ENCODE peak calls at places on chromosomes 4 and X, in four cellular contexts. One of them, this sample, is unnamed.

GRCh38 chrX:123959281-123960063 is 2.0 kb upstream of the STAG2 start:
- DNase-seq in T-cell: peak; percentile 11
- DNase-seq in H4: peak; percentile 20
- DNase-seq in fibroblast of the conjunctiva: no peak
- DNase-seq in this sample: no peak

GRCh38 chr4:183295711-183296110 is 24.4 kb downstream of the CLDN22 start:
- DNase-seq in T-cell: no peak
- DNase-seq in H4: no peak
- DNase-seq in fibroblast of the conjunctiva: no peak
- DNase-seq in this sample: no peak

GRCh38 chrX:153179131-153179530 is at the start of gene MAGEA1:
- DNase-seq in H4: peak; percentile 66
- DNase-seq in T-cell: no peak
- DNase-seq in fibroblast of the conjunctiva: no peak
- DNase-seq in this sample: no peak

GRCh38 chr4:90979551-90979950 is 852.4 kb downstream of the CCSER1 start:
- DNase-seq in H4: no peak
- DNase-seq in fibroblast of the conjunctiva: no peak
- DNase-seq in T-cell: no peak
- DNase-seq in this sample: no peak

GRCh38 chr4:53015681-53016080 is 153.6 kb downstream of the RASL11B start:
- DNase-seq in T-cell: no peak
- DNase-seq in H4: peak; percentile 14
- DNase-seq in fibroblast of the conjunctiva: peak; percentile 81
- DNase-seq in this sample: no peak

GRCh38 chr4:77040265-77040664 is 35.5 kb downstream of the CCNI start:
- DNase-seq in fibroblast of the conjunctiva: no peak
- DNase-seq in T-cell: no peak
- DNase-seq in H4: no peak
- DNase-seq in this sample: no peak

GRCh38 chrX:113747274-113747973 is 836.5 kb upstream of the HTR2C start:
- DNase-seq in H4: no peak
- DNase-seq in fibroblast of the conjunctiva: no peak
- DNase-seq in T-cell: no peak
- DNase-seq in this sample: no peak

GRCh38 chr4:139795915-139796314 is 130.3 kb downstream of the MGST2 start:
- DNase-seq in fibroblast of the conjunctiva: peak; percentile 2
- DNase-seq in H4: no peak
- DNase-seq in T-cell: no peak
- DNase-seq in this sample: no peak

GRCh38 chr4:110945600-110945999 is 322.7 kb upstream of the PITX2 start:
- DNase-seq in T-cell: no peak
- DNase-seq in fibroblast of the conjunctiva: no peak
- DNase-seq in H4: no peak
- DNase-seq in this sample: no peak

GRCh38 chr4:78734451-78735003 is 41.6 kb upstream of the BMP2K start:
- DNase-seq in H4: no peak
- DNase-seq in T-cell: no peak
- DNase-seq in fibroblast of the conjunctiva: no peak
- DNase-seq in this sample: no peak

GRCh38 chr4:112865443-112865842 is 184.0 kb upstream of the ANK2 start:
- DNase-seq in H4: no peak
- DNase-seq in T-cell: no peak
- DNase-seq in fibroblast of the conjunctiva: no peak
- DNase-seq in this sample: no peak

GRCh38 chrX:118536687-118537461 is 41.3 kb downstream of the DOCK11 start:
- DNase-seq in fibroblast of the conjunctiva: no peak
- DNase-seq in H4: peak; percentile 11
- DNase-seq in T-cell: peak; percentile 29
- DNase-seq in this sample: peak; percentile 45

GRCh38 chr4:72604324-72604723 is 35.3 kb upstream of the ADAMTS3 start:
- DNase-seq in H4: no peak
- DNase-seq in T-cell: no peak
- DNase-seq in fibroblast of the conjunctiva: peak; percentile 20
- DNase-seq in this sample: no peak

GRCh38 chrX:102985182-102985581 is 48.1 kb downstream of the RAB40AL start:
- DNase-seq in fibroblast of the conjunctiva: no peak
- DNase-seq in H4: peak; percentile 54
- DNase-seq in T-cell: no peak
- DNase-seq in this sample: no peak

GRCh38 chr4:179110816-179111215 is 1668.6 kb upstream of the AGA start:
- DNase-seq in H4: peak; percentile 3
- DNase-seq in T-cell: no peak
- DNase-seq in fibroblast of the conjunctiva: no peak
- DNase-seq in this sample: no peak

GRCh38 chrX:94400488-94400887 is 726.5 kb downstream of the FAM133A start:
- DNase-seq in T-cell: no peak
- DNase-seq in H4: peak; percentile 10
- DNase-seq in fibroblast of the conjunctiva: no peak
- DNase-seq in this sample: no peak

GRCh38 chr4:81504685-81505598 is 33.2 kb upstream of the RASGEF1B start:
- DNase-seq in T-cell: peak; percentile 53
- DNase-seq in fibroblast of the conjunctiva: no peak
- DNase-seq in H4: no peak
- DNase-seq in this sample: peak; percentile 70

GRCh38 chr4:161186750-161187149 is 977.0 kb downstream of the FSTL5 start:
- DNase-seq in fibroblast of the conjunctiva: no peak
- DNase-seq in H4: no peak
- DNase-seq in T-cell: no peak
- DNase-seq in this sample: no peak

GRCh38 chr4:5784960-5785611 is 74.1 kb downstream of the EVC start:
- DNase-seq in T-cell: no peak
- DNase-seq in H4: no peak
- DNase-seq in fibroblast of the conjunctiva: peak; percentile 10
- DNase-seq in this sample: no peak

GRCh38 chr4:39469429-39470077 is 10.7 kb downstream of the LIAS start:
- DNase-seq in T-cell: no peak
- DNase-seq in H4: peak; percentile 93
- DNase-seq in fibroblast of the conjunctiva: peak; percentile 79
- DNase-seq in this sample: peak; percentile 48

GRCh38 chr4:87304659-87305277 is 17.9 kb downstream of the HSD17B13 start:
- DNase-seq in fibroblast of the conjunctiva: no peak
- DNase-seq in T-cell: no peak
- DNase-seq in H4: peak; percentile 84
- DNase-seq in this sample: no peak

GRCh38 chr4:48905363-48906015 is 1.1 kb downstream of the OCIAD2 start:
- DNase-seq in H4: peak; percentile 41
- DNase-seq in fibroblast of the conjunctiva: no peak
- DNase-seq in T-cell: no peak
- DNase-seq in this sample: no peak

GRCh38 chr4:4942658-4943057 is 76.6 kb downstream of the CYTL1 start:
- DNase-seq in T-cell: no peak
- DNase-seq in H4: no peak
- DNase-seq in fibroblast of the conjunctiva: no peak
- DNase-seq in this sample: no peak

This sample was measured in central memory CD4-positive, alpha-beta T cell.